ENCODE peak calls at places on chromosomes 16 and 17, in four cellular contexts. One of them, this sample, is unnamed.
A peak's percentile ranks its signal among the peaks of the same experiment; 100 is the strongest.

GRCh38 chr16:24273511-24273910 is 17.4 kb downstream of the CACNG3 start:
- DNase-seq in GM12878: no peak
- DNase-seq in K562: no peak
- DNase-seq in endothelial cell of umbilical vein: no peak
- DNase-seq in this sample: peak; percentile 17

GRCh38 chr16:14309906-14310305 is 238.8 kb downstream of the MRTFB start:
- DNase-seq in endothelial cell of umbilical vein: no peak
- DNase-seq in GM12878: no peak
- DNase-seq in K562: peak; percentile 19
- DNase-seq in this sample: peak; percentile 79

GRCh38 chr16:7449306-7449705 is 116.7 kb downstream of the RBFOX1 start:
- DNase-seq in GM12878: no peak
- DNase-seq in endothelial cell of umbilical vein: no peak
- DNase-seq in K562: no peak
- DNase-seq in this sample: no peak

GRCh38 chr16:51408357-51408756 is 257.3 kb upstream of the SALL1 start:
- DNase-seq in endothelial cell of umbilical vein: peak; percentile 3
- DNase-seq in GM12878: no peak
- DNase-seq in K562: no peak
- DNase-seq in this sample: peak; percentile 61

GRCh38 chr16:55728797-55729196 is 73.0 kb downstream of the SLC6A2 start:
- DNase-seq in GM12878: no peak
- DNase-seq in K562: no peak
- DNase-seq in endothelial cell of umbilical vein: no peak
- DNase-seq in this sample: no peak

GRCh38 chr17:31269178-31269577 is 27.9 kb downstream of the OMG start:
- DNase-seq in GM12878: no peak
- DNase-seq in K562: no peak
- DNase-seq in endothelial cell of umbilical vein: no peak
- DNase-seq in this sample: no peak

GRCh38 chr16:58809213-58809612 is 75.1 kb upstream of the GOT2 start:
- DNase-seq in GM12878: no peak
- DNase-seq in K562: no peak
- DNase-seq in endothelial cell of umbilical vein: no peak
- DNase-seq in this sample: no peak

GRCh38 chr17:77327181-77327565 is 186.4 kb downstream of the SEC14L1 start:
- DNase-seq in K562: no peak
- DNase-seq in GM12878: no peak
- DNase-seq in endothelial cell of umbilical vein: no peak
- DNase-seq in this sample: no peak

GRCh38 chr17:14354807-14355206 is 53.9 kb downstream of the HS3ST3B1 start:
- DNase-seq in GM12878: no peak
- DNase-seq in endothelial cell of umbilical vein: no peak
- DNase-seq in K562: no peak
- DNase-seq in this sample: no peak

GRCh38 chr17:48013876-48014602 is 23.6 kb downstream of the COPZ2 start:
- DNase-seq in endothelial cell of umbilical vein: no peak
- DNase-seq in K562: no peak
- DNase-seq in GM12878: no peak
- DNase-seq in this sample: no peak

GRCh38 chr17:559699-560378 is 154.8 kb downstream of the VPS53 start:
- DNase-seq in GM12878: no peak
- DNase-seq in K562: no peak
- DNase-seq in endothelial cell of umbilical vein: peak; percentile 73
- DNase-seq in this sample: peak; percentile 89

GRCh38 chr16:81315271-81316175 is 761 bp downstream of the GAN start:
- DNase-seq in K562: peak; percentile 71
- DNase-seq in endothelial cell of umbilical vein: peak; percentile 58
- DNase-seq in GM12878: no peak
- DNase-seq in this sample: peak; percentile 51

GRCh38 chr17:64084086-64084939 is 45.6 kb downstream of the ERN1 start:
- DNase-seq in endothelial cell of umbilical vein: peak; percentile 36
- DNase-seq in GM12878: no peak
- DNase-seq in K562: peak; percentile 57
- DNase-seq in this sample: peak; percentile 43

GRCh38 chr17:53971361-53971760 is 148.6 kb downstream of the KIF2B start:
- DNase-seq in K562: no peak
- DNase-seq in endothelial cell of umbilical vein: no peak
- DNase-seq in GM12878: no peak
- DNase-seq in this sample: no peak

GRCh38 chr17:39165178-39165843 is 650 bp downstream of the ARL5C start:
- DNase-seq in endothelial cell of umbilical vein: no peak
- DNase-seq in GM12878: no peak
- DNase-seq in K562: no peak
- DNase-seq in this sample: no peak

GRCh38 chr17:57523926-57524634 is 221.0 kb downstream of the CCDC182 start:
- DNase-seq in GM12878: no peak
- DNase-seq in K562: no peak
- DNase-seq in endothelial cell of umbilical vein: peak; percentile 4
- DNase-seq in this sample: peak; percentile 61

GRCh38 chr16:63789603-63790002 is 1332.3 kb downstream of the CDH11 start:
- DNase-seq in endothelial cell of umbilical vein: peak; percentile 1
- DNase-seq in GM12878: no peak
- DNase-seq in K562: peak; percentile 11
- DNase-seq in this sample: no peak

GRCh38 chr16:51390877-51391276 is 239.8 kb upstream of the SALL1 start:
- DNase-seq in endothelial cell of umbilical vein: no peak
- DNase-seq in K562: no peak
- DNase-seq in GM12878: no peak
- DNase-seq in this sample: no peak

GRCh38 chr17:60129164-60129563 is 20.6 kb upstream of the CA4 start:
- DNase-seq in GM12878: no peak
- DNase-seq in endothelial cell of umbilical vein: no peak
- DNase-seq in K562: no peak
- DNase-seq in this sample: no peak

GRCh38 chr17:79574108-79574507 is 36.7 kb downstream of the RBFOX3 start:
- DNase-seq in endothelial cell of umbilical vein: no peak
- DNase-seq in K562: no peak
- DNase-seq in GM12878: no peak
- DNase-seq in this sample: no peak

GRCh38 chr17:44014437-44015172 is at the start of gene TMEM101:
- DNase-seq in K562: peak; percentile 96
- DNase-seq in GM12878: peak; percentile 74
- DNase-seq in endothelial cell of umbilical vein: peak; percentile 83
- DNase-seq in this sample: peak; percentile 93

GRCh38 chr16:50835358-50836060 is 93.6 kb downstream of the CYLD start:
- DNase-seq in K562: no peak
- DNase-seq in endothelial cell of umbilical vein: no peak
- DNase-seq in GM12878: no peak
- DNase-seq in this sample: no peak

GRCh38 chr17:44014133-44014436 is 678 bp downstream of the TMEM101 start:
- DNase-seq in endothelial cell of umbilical vein: no peak
- DNase-seq in K562: no peak
- DNase-seq in GM12878: no peak
- DNase-seq in this sample: no peak

GRCh38 chr16:1181715-1182671 is 29.1 kb downstream of the CACNA1H start:
- DNase-seq in GM12878: no peak
- DNase-seq in K562: no peak
- DNase-seq in endothelial cell of umbilical vein: peak; percentile 59
- DNase-seq in this sample: peak; percentile 85

GRCh38 chr16:75095204-75095621 is 21.4 kb downstream of the LDHD start:
- DNase-seq in GM12878: no peak
- DNase-seq in endothelial cell of umbilical vein: no peak
- DNase-seq in K562: no peak
- DNase-seq in this sample: no peak

GRCh38 chr17:75645889-75646625 is 12.8 kb downstream of the SMIM5 start:
- DNase-seq in K562: no peak
- DNase-seq in endothelial cell of umbilical vein: peak; percentile 80
- DNase-seq in GM12878: peak; percentile 42
- DNase-seq in this sample: no peak

GRCh38 chr16:12119037-12119436 is 142.5 kb downstream of the SNX29 start:
- DNase-seq in K562: no peak
- DNase-seq in GM12878: no peak
- DNase-seq in endothelial cell of umbilical vein: no peak
- DNase-seq in this sample: no peak

GRCh38 chr17:82242977-82243647 is 14.3 kb downstream of the SLC16A3 start:
- DNase-seq in endothelial cell of umbilical vein: no peak
- DNase-seq in GM12878: no peak
- DNase-seq in K562: no peak
- DNase-seq in this sample: peak; percentile 83
- TF ChIP-seq FOS in endothelial cell of umbilical vein: no peak
- TF ChIP-seq FOS in GM12878: no peak
- TF ChIP-seq FOS in K562: no peak
- TF ChIP-seq FOS in this sample: no peak

GRCh38 chr17:10063730-10064221 is 134.6 kb downstream of the GAS7 start:
- DNase-seq in endothelial cell of umbilical vein: no peak
- DNase-seq in K562: no peak
- DNase-seq in GM12878: peak; percentile 56
- DNase-seq in this sample: peak; percentile 31
- TF ChIP-seq FOS in endothelial cell of umbilical vein: no peak
- TF ChIP-seq FOS in K562: no peak
- TF ChIP-seq FOS in GM12878: no peak
- TF ChIP-seq FOS in this sample: peak; percentile 9

GRCh38 chr16:68492151-68492500 is 43.8 kb upstream of the SMPD3 start:
- DNase-seq in endothelial cell of umbilical vein: no peak
- DNase-seq in K562: no peak
- DNase-seq in GM12878: no peak
- DNase-seq in this sample: no peak

GRCh38 chr16:68492501-68493411 is 44.4 kb upstream of the SMPD3 start:
- DNase-seq in GM12878: no peak
- DNase-seq in endothelial cell of umbilical vein: no peak
- DNase-seq in K562: no peak
- DNase-seq in this sample: no peak

GRCh38 chr16:68490358-68490757 is 42.0 kb upstream of the SMPD3 start:
- DNase-seq in K562: no peak
- DNase-seq in endothelial cell of umbilical vein: no peak
- DNase-seq in GM12878: no peak
- DNase-seq in this sample: no peak

GRCh38 chr16:68491576-68491950 is 43.3 kb upstream of the SMPD3 start:
- DNase-seq in GM12878: no peak
- DNase-seq in endothelial cell of umbilical vein: no peak
- DNase-seq in K562: no peak
- DNase-seq in this sample: no peak

DNA sequence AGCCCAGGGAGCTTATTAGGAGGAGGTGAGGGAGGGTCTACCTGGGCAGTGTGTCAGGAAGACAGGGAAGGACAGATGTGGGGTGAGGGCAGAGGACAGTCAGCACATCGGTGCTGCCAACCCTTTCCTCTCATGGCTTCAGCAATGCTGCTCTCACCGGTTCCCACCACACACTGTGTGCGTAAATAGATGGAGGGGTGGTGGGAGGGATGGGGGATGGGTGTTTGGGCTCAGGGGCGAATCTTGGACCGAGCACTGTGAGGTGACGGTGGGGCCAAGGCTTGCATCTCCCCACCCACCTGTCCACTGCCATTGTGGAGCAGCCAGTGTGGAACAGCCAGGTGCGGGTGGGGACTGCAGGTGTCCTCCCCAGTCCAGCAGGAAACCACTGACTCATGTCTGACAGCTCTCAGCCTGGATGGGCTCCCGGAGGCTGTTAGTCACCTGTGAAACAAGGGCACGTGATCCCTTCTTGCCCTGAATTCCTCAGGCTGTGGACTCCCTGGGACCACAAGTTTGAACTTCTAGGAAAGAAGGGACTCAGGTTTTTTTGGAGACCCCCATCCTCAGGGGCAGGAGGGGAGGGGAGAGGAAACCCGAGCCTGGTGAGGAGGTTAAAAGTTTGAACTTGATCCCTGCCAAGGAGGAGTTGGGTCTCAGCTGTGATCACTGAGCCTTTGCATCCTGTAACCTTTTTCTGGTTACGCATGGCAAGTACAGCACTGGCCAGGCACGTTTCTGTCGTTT is 42.7 kb upstream of the SMPD3 start:
- DNase-seq in K562: no peak
- DNase-seq in GM12878: no peak
- DNase-seq in endothelial cell of umbilical vein: no peak
- DNase-seq in this sample: peak; percentile 61
- TF ChIP-seq FOS in K562: no peak
- TF ChIP-seq FOS in GM12878: no peak
- TF ChIP-seq FOS in endothelial cell of umbilical vein: no peak
- TF ChIP-seq FOS in this sample: no peak

DNA sequence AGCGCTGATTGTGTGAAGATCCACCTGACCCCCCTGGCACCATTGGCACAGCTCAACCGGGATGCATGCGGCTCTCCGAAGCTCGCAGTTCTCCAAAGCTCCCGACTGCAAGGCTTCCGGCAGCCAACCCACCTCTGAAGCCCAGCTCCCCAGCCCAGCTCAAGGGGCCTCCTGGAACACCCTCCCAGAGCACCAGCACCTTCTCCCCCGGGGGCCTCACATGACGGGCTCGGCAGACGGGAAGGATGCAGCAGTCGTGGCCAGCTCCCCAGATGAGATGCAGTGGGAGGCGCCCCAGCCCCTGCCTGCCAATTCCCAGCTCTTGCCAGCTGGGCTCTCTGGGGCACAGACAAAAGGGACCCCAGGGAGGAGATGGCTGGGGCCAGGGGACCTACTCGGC is 215.3 kb downstream of the ZNF423 start:
- DNase-seq in GM12878: no peak
- DNase-seq in K562: no peak
- DNase-seq in endothelial cell of umbilical vein: no peak
- DNase-seq in this sample: no peak
- TF ChIP-seq FOS in GM12878: no peak
- TF ChIP-seq FOS in K562: no peak
- TF ChIP-seq FOS in endothelial cell of umbilical vein: no peak
- TF ChIP-seq FOS in this sample: no peak

GRCh38 chr16:20298452-20298851 is 28.9 kb downstream of the GP2 start:
- DNase-seq in endothelial cell of umbilical vein: no peak
- DNase-seq in GM12878: no peak
- DNase-seq in K562: no peak
- DNase-seq in this sample: no peak

GRCh38 chr16:20303012-20303411 is 24.3 kb downstream of the GP2 start:
- DNase-seq in K562: peak; percentile 30
- DNase-seq in GM12878: no peak
- DNase-seq in endothelial cell of umbilical vein: no peak
- DNase-seq in this sample: no peak

GRCh38 chr16:20302389-20302788 is 24.9 kb downstream of the GP2 start:
- DNase-seq in endothelial cell of umbilical vein: no peak
- DNase-seq in K562: no peak
- DNase-seq in GM12878: no peak
- DNase-seq in this sample: no peak

GRCh38 chr16:20301840-20302239 is 25.5 kb downstream of the GP2 start:
- DNase-seq in GM12878: no peak
- DNase-seq in K562: no peak
- DNase-seq in endothelial cell of umbilical vein: no peak
- DNase-seq in this sample: no peak

GRCh38 chr16:20300312-20301097 is 26.8 kb downstream of the GP2 start:
- DNase-seq in endothelial cell of umbilical vein: peak; percentile 39
- DNase-seq in GM12878: peak; percentile 46
- DNase-seq in K562: peak; percentile 74
- DNase-seq in this sample: peak; percentile 41
- TF ChIP-seq FOS in endothelial cell of umbilical vein: no peak
- TF ChIP-seq FOS in GM12878: no peak
- TF ChIP-seq FOS in K562: no peak
- TF ChIP-seq FOS in this sample: no peak

This sample was measured in IMR-90.